ENCODE peak calls at places on chromosome 15, in eight cellular contexts. N is colonic mucosa, T is heart left ventricle, R is neural progenitor cell, B is lower leg skin, W is kidney epithelial cell, Y is breast epithelium, P is tibial nerve. L is an unnamed sample.

GRCh38 chr15:27339138-27339537 is 368.2 kb downstream of the GABRG3 start:
- DNase-seq in N (no peak), B (peak; percentile 72), R (no peak), P (no peak), T (no peak), W (no peak), Y (no peak), L (no peak)

GRCh38 chr15:65981837-65982696 is 112.8 kb downstream of the RAB11A start:
- DNase-seq in P (no peak), T (no peak), B (peak; percentile 81), R (peak; percentile 83), N (peak; percentile 67), Y (no peak), W (no peak), L (no peak)

GRCh38 chr15:55703873-55704285 is 39.1 kb downstream of the PRTG start:
- DNase-seq in R (no peak), N (no peak), W (peak; percentile 57), P (no peak), B (no peak), Y (no peak), T (no peak), L (peak; percentile 21)

GRCh38 chr15:61946778-61947177 is 113.5 kb downstream of the VPS13C start:
- DNase-seq in B (no peak), N (no peak), R (no peak), P (no peak), Y (no peak), W (no peak), T (no peak), L (peak; percentile 21)

GRCh38 chr15:82139823-82140268 is 94.0 kb upstream of the MEX3B start:
- DNase-seq in W (no peak), T (no peak), R (peak; percentile 60), N (no peak), Y (no peak), B (no peak), P (no peak), L (peak; percentile 69)

GRCh38 chr15:28086175-28086703 is 12.9 kb downstream of the OCA2 start:
- DNase-seq in T (no peak), W (no peak), R (peak; percentile 79), N (peak; percentile 70), Y (no peak), P (peak; percentile 32), B (peak; percentile 84), L (peak; percentile 42)

GRCh38 chr15:64599226-64599625 is 138.8 kb downstream of the ZNF609 start:
- DNase-seq in N (no peak), R (no peak), T (no peak), P (no peak), B (no peak), Y (no peak), W (no peak), L (no peak)

GRCh38 chr15:49135342-49135857 is 20.0 kb downstream of the COPS2 start:
- DNase-seq in W (no peak), R (no peak), B (no peak), T (no peak), P (no peak), N (no peak), Y (no peak), L (no peak)

GRCh38 chr15:101056366-101057334 is 137.5 kb downstream of the LRRK1 start:
- DNase-seq in T (no peak), W (no peak), B (peak; percentile 76), Y (no peak), N (no peak), P (peak; percentile 2), R (no peak), L (no peak)

GRCh38 chr15:29263289-29263688 is 6.3 kb downstream of the NSMCE3 start:
- DNase-seq in P (no peak), N (no peak), R (no peak), Y (no peak), B (no peak), W (no peak), T (no peak), L (no peak)

GRCh38 chr15:74127954-74128784 is 2.2 kb upstream of the ISLR2 start:
- DNase-seq in B (peak; percentile 87), W (no peak), Y (no peak), P (no peak), N (no peak), T (peak; percentile 42), R (peak; percentile 54), L (no peak)

GRCh38 chr15:84807228-84807627 is 9.9 kb upstream of the ALPK3 start:
- DNase-seq in P (no peak), T (no peak), N (no peak), Y (no peak), B (no peak), R (no peak), W (no peak), L (no peak)

GRCh38 chr15:50138391-50138790 is 19.4 kb upstream of the ATP8B4 start:
- DNase-seq in W (no peak), B (no peak), Y (no peak), T (no peak), N (no peak), P (no peak), R (no peak), L (no peak)

GRCh38 chr15:67192185-67192584 is 62.3 kb downstream of the AAGAB start:
- DNase-seq in Y (no peak), B (no peak), T (no peak), R (no peak), N (no peak), W (no peak), P (no peak), L (no peak)

GRCh38 chr15:97893988-97894387 is 66.5 kb upstream of the ARRDC4 start:
- DNase-seq in R (no peak), T (no peak), P (no peak), W (no peak), B (no peak), Y (no peak), N (no peak), L (no peak)

DNA sequence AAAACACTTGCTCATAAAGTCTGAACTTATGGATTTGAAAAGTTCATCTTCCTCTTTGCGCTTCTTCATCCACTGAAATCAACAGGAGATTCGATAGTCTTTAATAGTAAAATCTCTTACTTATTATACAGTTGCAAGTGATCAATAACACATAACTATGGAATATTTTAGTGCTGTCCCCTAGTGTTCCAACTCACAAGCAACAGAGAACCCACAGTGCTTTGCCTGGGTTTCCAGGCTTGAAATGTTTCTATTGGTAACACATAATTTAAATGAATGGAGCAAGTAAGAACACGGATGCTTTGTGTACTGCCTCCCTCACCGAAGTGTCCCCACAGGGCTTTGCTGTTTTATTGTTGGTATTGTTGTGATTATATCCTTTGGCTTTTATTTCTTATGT is 93.5 kb downstream of the WDR72 start:
- DNase-seq in B (no peak), N (no peak), T (no peak), R (no peak), Y (no peak), W (no peak), P (no peak), L (peak; percentile 16)
- TF ChIP-seq CTCF in B (no peak), N (no peak), T (no peak), R (peak; percentile 34), Y (no peak), W (peak; percentile 28), P (peak; percentile 35), L (peak; percentile 56)

GRCh38 chr15:70507772-70508351 is 255.5 kb downstream of the UACA start:
- DNase-seq in Y (no peak), P (no peak), W (peak; percentile 68), R (no peak), N (no peak), B (no peak), T (no peak), L (peak; percentile 37)
- H3K4me3 ChIP-seq in Y (no peak overlapping the region), P (no peak overlapping the region), W (no peak overlapping the region), R (no peak overlapping the region), N (no peak overlapping the region), B (no peak overlapping the region), T (no peak overlapping the region), L (no peak overlapping the region)

GRCh38 chr15:23629234-23629805 is 18.3 kb downstream of the MAGEL2 start:
- DNase-seq in N (no peak), Y (no peak), B (no peak), T (no peak), R (peak; percentile 41), P (no peak), W (no peak), L (no peak)
- TF ChIP-seq CTCF in N (peak; percentile 42), Y (no peak), B (no peak), T (peak; percentile 27), R (peak; percentile 66), P (peak; percentile 48), W (peak; percentile 51), L (peak; percentile 48)

GRCh38 chr15:40591310-40591845 is 2.7 kb upstream of the KNL1 start:
- DNase-seq in Y (no peak), W (no peak), R (peak; percentile 30), P (no peak), B (no peak), N (peak; percentile 32), T (no peak), L (no peak)
- H3K4me3 ChIP-seq in Y (no peak overlapping the region), W (no peak overlapping the region), R (no peak overlapping the region), P (no peak overlapping the region), B (no peak overlapping the region), N (no peak overlapping the region), T (no peak overlapping the region), L (no peak overlapping the region)

DNA sequence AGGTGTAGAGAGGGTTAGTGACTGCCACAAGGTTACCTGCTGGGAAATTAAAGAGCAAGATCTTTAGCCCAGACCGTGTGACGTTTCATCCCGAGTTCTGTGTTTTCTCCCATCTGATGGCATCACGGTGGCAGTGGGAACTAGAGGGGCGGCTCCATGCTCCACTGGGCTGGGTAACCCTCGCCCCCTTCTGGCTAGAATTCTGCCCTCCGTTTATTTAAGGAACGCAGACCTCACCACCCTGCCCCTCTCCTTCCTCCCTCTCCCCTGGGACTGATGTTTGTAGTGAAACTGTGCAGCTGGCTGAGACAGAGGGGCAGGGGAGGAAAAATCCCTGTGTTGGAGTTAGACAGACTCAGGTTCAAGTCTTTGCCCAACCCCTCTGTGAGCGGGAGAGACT is 65.6 kb downstream of the ITGA11 start:
- DNase-seq in W (no peak), R (peak; percentile 49), Y (no peak), B (no peak), T (peak; percentile 20), N (no peak), P (no peak), L (no peak)
- TF ChIP-seq CTCF in W (peak; percentile 6), R (peak; percentile 41), Y (no peak), B (no peak), T (no peak), N (no peak), P (no peak), L (no peak)

L was measured in astrocyte of the spinal cord.